ENCODE peak calls at places on chromosomes 2 and 18, in five cellular contexts. F is heart right ventricle, L is GM23338, Z is uterus, G is lower lobe of right lung. O is an unnamed sample. For H3K4me1, the result is how much of the 10 kb centered on the place peaks cover.

GRCh38 chr2:135473567-135473966 is 57.5 kb downstream of the ZRANB3 start:
- DNase-seq in F (no peak), G (no peak), Z (no peak), L (peak), O (peak)

GRCh38 chr18:9392726-9393125 is 58.2 kb downstream of the TWSG1 start:
- DNase-seq in L (no peak), G (no peak), F (no peak), Z (no peak), O (no peak)

GRCh38 chr2:8488001-8488738 is 193.7 kb upstream of the ID2 start:
- DNase-seq in Z (no peak), L (no peak), G (no peak), F (no peak), O (peak)

GRCh38 chr18:32138332-32138731 is 46.7 kb downstream of the RNF138 start:
- DNase-seq in F (no peak), G (no peak), L (no peak), Z (no peak), O (no peak)

GRCh38 chr2:178128836-178129630 is 16.8 kb downstream of the RBM45 start:
- DNase-seq in G (no peak), F (no peak), Z (no peak), L (no peak), O (peak)

GRCh38 chr2:104164721-104165252 is 689.1 kb upstream of the POU3F3 start:
- DNase-seq in Z (no peak), F (no peak), G (no peak), L (peak), O (no peak)

GRCh38 chr2:180050246-180050645 is 43.1 kb upstream of the CWC22 start:
- DNase-seq in F (no peak), L (no peak), Z (no peak), G (no peak), O (peak)

GRCh38 chr2:191032588-191033429 is 18.8 kb upstream of the STAT1 start:
- DNase-seq in G (no peak), L (no peak), Z (no peak), F (no peak), O (no peak)

GRCh38 chr2:46988733-46989481 is 73.3 kb upstream of the MCFD2 start:
- DNase-seq in L (peak), G (no peak), Z (no peak), F (peak), O (no peak)
- H3K4me1 ChIP-seq in L (under half), G (under half), Z (under half), F (half or more), O (under half)

GRCh38 chr18:28858248-28858647 is 681.3 kb upstream of the CDH2 start:
- DNase-seq in F (no peak), Z (no peak), L (no peak), G (no peak), O (no peak)

DNA sequence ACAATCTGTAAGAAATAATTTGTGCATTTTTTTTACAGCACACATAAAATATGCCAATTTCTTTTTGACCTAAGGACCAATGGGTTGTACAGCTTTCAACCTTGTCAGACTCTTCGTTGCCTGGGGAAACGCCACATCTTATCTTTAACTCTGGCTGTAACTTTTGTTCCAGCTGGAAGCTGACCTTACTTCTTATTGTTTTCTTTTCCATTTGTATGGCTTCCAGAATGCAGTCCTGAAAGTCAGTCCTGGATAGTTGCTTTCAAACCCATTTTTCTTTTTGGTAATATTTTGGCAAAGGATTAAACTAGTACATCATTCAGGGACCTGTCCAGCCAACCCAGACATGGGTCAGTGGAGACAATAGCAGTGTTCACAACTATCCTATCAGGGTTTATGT is 686.5 kb upstream of the CDH2 start:
- DNase-seq in Z (no peak), G (no peak), L (no peak), F (no peak), O (no peak)
- H3K4me3 ChIP-seq in Z (no peak), G (no peak), L (no peak), F (no peak), O (no peak)

GRCh38 chr2:85713836-85714235 is 19.7 kb downstream of the GNLY start:
- DNase-seq in Z (no peak), L (no peak), F (no peak), G (peak), O (no peak)

GRCh38 chr2:85714841-85715240 is 20.7 kb downstream of the GNLY start:
- DNase-seq in L (no peak), G (no peak), Z (no peak), F (no peak), O (no peak)

GRCh38 chr2:85711578-85712060 is 17.5 kb downstream of the GNLY start:
- DNase-seq in Z (no peak), G (no peak), L (no peak), F (no peak), O (no peak)

GRCh38 chr2:85712261-85712660 is 18.1 kb downstream of the GNLY start:
- DNase-seq in L (no peak), Z (no peak), F (no peak), G (peak), O (no peak)

DNA sequence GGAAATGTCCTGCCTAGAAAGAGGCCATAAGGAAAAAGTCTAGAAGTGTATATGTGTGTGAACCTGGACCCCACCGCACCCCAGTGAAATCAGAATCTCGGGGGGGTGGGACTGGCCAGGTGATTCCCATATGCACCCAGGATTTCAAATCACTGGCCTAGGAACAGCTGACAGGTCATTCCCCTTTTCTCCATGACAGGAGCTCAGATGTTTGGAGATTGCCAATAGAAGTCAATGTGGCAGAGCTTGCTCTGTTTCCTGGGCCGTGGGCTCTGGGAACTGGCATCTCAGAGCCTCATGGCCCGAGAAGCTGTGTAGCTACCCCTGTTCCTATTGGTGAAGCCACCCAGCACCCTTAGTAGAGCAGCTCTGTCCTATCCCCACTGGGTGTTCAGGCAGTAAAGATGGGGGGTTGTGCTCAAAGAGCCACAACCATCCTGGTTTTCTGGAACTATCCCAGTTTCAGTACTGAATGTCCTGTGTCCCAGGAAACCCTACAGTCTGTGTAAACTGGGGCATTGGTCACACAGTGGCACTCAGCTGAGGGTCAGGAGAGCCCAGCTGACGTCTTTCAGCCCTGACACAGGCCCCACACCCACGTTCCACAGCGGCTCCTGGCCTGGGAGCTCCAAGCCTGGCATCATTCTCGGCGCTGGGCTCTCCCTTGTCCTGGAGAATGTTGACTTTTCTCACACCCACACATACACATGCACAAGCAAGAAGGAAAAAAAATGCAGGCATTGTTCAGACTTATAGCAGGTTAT is 18.9 kb downstream of the GNLY start:
- DNase-seq in F (peak), L (no peak), Z (no peak), G (peak), O (peak)
- H3K4me1 ChIP-seq in F (half or more), L (under half), Z (under half), G (half or more), O (under half)

DNA sequence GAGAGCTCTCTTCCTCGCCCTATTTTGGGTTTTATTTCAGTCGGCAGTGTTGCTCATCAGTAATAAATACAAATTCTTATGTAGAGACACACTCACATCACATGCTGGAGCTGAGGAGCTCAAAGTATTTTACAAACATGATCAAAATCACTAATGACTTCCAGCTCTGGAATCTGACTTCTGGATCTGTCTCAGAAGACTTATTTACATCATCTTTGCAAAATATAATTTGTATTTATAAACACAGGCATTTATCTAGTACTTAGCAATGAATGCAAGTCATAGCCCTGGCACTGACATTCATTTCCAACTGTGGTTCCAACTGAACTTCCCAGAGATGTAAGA is 327.1 kb downstream of the NCKAP5 start:
- DNase-seq in G (no peak), L (no peak), F (no peak), Z (no peak), O (peak)
- H3K4me3 ChIP-seq in G (peak), L (no peak), F (peak), Z (peak), O (peak)

GRCh38 chr2:131105950-131106801 is 1.0 kb downstream of the PLEKHB2 start:
- DNase-seq in F (no peak), G (peak), Z (no peak), L (peak), O (peak)

GRCh38 chr2:131105156-131105949 is at the start of gene PLEKHB2:
- DNase-seq in F (peak), G (peak), L (peak), Z (peak), O (peak)

DNA sequence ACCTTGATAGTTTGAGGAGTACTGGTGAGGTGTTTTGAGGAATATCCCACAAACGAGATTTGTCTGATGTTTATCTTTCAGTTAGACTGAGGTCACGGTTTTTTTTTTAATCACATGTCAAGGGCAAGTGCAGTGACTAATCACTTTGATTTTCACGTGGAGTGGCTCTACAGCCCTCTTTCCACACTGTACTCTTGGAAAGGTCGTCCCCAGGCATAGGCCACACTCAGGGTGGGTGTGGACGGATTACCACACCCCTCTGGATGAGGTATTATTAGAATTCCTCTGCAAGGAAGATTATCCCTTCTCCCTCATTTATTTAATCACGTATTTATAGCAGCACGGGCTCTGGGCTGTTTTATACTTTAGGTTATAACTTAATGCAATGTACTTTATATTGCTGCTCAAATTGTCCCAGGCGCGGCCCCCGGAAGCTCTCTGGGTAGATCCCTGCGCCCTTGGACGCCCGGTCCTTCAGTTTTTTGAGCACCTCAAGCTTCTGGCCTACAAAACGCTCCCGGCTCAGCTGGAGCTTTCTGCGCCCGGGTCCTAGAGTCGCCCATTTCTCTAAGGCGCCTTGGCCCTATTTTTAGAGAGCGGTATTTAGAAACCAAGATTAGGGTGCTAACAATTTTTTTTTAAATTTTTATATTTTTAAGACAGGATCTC is 515 bp upstream of the PLEKHB2 start:
- DNase-seq in L (peak), F (no peak), G (peak), Z (peak), O (peak)
- H3K4me1 ChIP-seq in L (under half), F (under half), G (under half), Z (under half), O (under half)